ENCODE peak calls at places on chromosomes 5 and 9, in four cellular contexts. G is NAMALWA, E is cardiac fibroblast, W is activated T-helper 1 cell treated with Interleukin-2 at 50 U/mL for 16 hours. O is an unnamed sample.

GRCh38 chr9:116075191-116075590 is 78.4 kb upstream of the PAPPA start:
- DNase-seq in G (no peak), W (no peak), E (peak), O (peak)

GRCh38 chr5:149224282-149224681 is 47.4 kb upstream of the AFAP1L1 start:
- DNase-seq in G (no peak), W (no peak), E (no peak), O (no peak)

GRCh38 chr9:89342948-89343347 is 24.6 kb downstream of the SECISBP2 start:
- DNase-seq in G (no peak), W (no peak), E (peak), O (no peak)

GRCh38 chr9:13244190-13244589 is 35.3 kb downstream of the MPDZ start:
- DNase-seq in E (no peak), G (no peak), W (no peak), O (no peak)

GRCh38 chr9:95313010-95313498 is 4.5 kb downstream of the FANCC start:
- DNase-seq in E (peak), G (no peak), W (no peak), O (peak)

GRCh38 chr9:136763649-136764035 is 676 bp downstream of the LCN15 start:
- DNase-seq in G (no peak), W (no peak), E (no peak), O (no peak)

GRCh38 chr5:15938961-15939360 is 240.6 kb downstream of the MARCHF11 start:
- DNase-seq in G (no peak), E (peak), W (no peak), O (peak)

GRCh38 chr5:5886812-5887486 is 464.5 kb downstream of the ICE1 start:
- DNase-seq in E (no peak), W (no peak), G (peak), O (no peak)

GRCh38 chr9:133116346-133117231 is 4.5 kb downstream of the RALGDS start:
- DNase-seq in W (no peak), G (no peak), E (no peak), O (no peak)

GRCh38 chr9:76528642-76529190 is 69.7 kb downstream of the GCNT1 start:
- DNase-seq in W (no peak), G (no peak), E (no peak), O (no peak)

GRCh38 chr9:128409998-128410397 is 10.7 kb upstream of the CERCAM start:
- DNase-seq in G (peak), W (no peak), E (peak), O (peak)

GRCh38 chr9:133595910-133596309 is 13.3 kb downstream of the FAM163B start:
- DNase-seq in G (no peak), E (no peak), W (no peak), O (no peak)

GRCh38 chr5:149005077-149005892 is 57.6 kb downstream of the SH3TC2 start:
- DNase-seq in G (no peak), E (peak), W (no peak), O (peak)

GRCh38 chr5:38467353-38468040 is 88.9 kb downstream of the LIFR start:
- DNase-seq in E (peak), G (no peak), W (no peak), O (peak)

GRCh38 chr5:138096997-138097828 is 13.4 kb downstream of the WNT8A start:
- DNase-seq in E (no peak), W (no peak), G (no peak), O (no peak)

GRCh38 chr5:14250094-14250777 is 107.1 kb downstream of the TRIO start:
- DNase-seq in W (no peak), G (peak), E (peak), O (peak)

GRCh38 chr5:88879724-88880123 is 3.3 kb downstream of the MEF2C start:
- DNase-seq in E (peak), G (peak), W (no peak), O (no peak)

GRCh38 chr9:126440938-126441337 is 114.3 kb downstream of the MVB12B start:
- DNase-seq in E (no peak), W (no peak), G (no peak), O (no peak)

GRCh38 chr5:112419050-112419595 is at the start of gene EPB41L4A:
- DNase-seq in G (no peak), E (peak), W (no peak), O (no peak)

GRCh38 chr5:138632900-138633489 is 57.8 kb upstream of the HSPA9 start:
- DNase-seq in E (peak), W (no peak), G (peak), O (peak)

GRCh38 chr5:180338001-180338707 is 15.0 kb downstream of the GFPT2 start:
- DNase-seq in E (peak), G (no peak), W (no peak), O (no peak)

GRCh38 chr9:89149726-89150125 is 28.9 kb downstream of the SHC3 start:
- DNase-seq in E (peak), G (peak), W (no peak), O (peak)

GRCh38 chr5:131270809-131271208 is 7.0 kb downstream of the CDC42SE2 start:
- DNase-seq in W (no peak), E (peak), G (no peak), O (peak)

GRCh38 chr5:40594811-40595210 is 84.9 kb upstream of the PTGER4 start:
- DNase-seq in W (no peak), G (no peak), E (peak), O (peak)